ENCODE peak calls at places on chromosomes 4 and X, in four cellular contexts. S is H9, T is K562, H is cardiac muscle cell. P is an unnamed sample.

GRCh38 chrX:54496517-54496852 is 451 bp upstream of the FGD1 start:
- DNase-seq in S (no peak), H (no peak), T (no peak), P (no peak)

GRCh38 chr4:128711361-128711760 is 98.1 kb upstream of the JADE1 start:
- DNase-seq in S (no peak), H (no peak), T (no peak), P (no peak)

GRCh38 chr4:86831262-86832090 is 17.7 kb downstream of the SLC10A6 start:
- DNase-seq in T (no peak), S (no peak), H (no peak), P (peak)

GRCh38 chr4:40247350-40247749 is 50.5 kb downstream of the RHOH start:
- DNase-seq in S (no peak), T (no peak), H (no peak), P (no peak)

GRCh38 chrX:55057691-55058249 is 17.1 kb upstream of the PAGE2B start:
- DNase-seq in T (peak), S (no peak), H (peak), P (peak)

GRCh38 chrX:106726485-106727437 is at the start of gene RNF128:
- DNase-seq in T (no peak), H (peak), S (peak), P (peak)

GRCh38 chrX:16852617-16853179 is 17.5 kb downstream of the RBBP7 start:
- DNase-seq in H (no peak), T (no peak), S (no peak), P (no peak)

GRCh38 chr4:146222313-146222712 is 8.0 kb downstream of the REELD1 start:
- DNase-seq in H (peak), T (no peak), S (no peak), P (peak)

GRCh38 chrX:131607796-131608369 is 64.0 kb downstream of the OR13H1 start:
- DNase-seq in S (no peak), H (no peak), T (no peak), P (no peak)

GRCh38 chrX:68992998-68993397 is 164.2 kb downstream of the EFNB1 start:
- DNase-seq in T (no peak), S (peak), H (no peak), P (no peak)

GRCh38 chr4:1357356-1358248 is 10.6 kb downstream of the UVSSA start:
- DNase-seq in T (no peak), H (no peak), S (no peak), P (no peak)

GRCh38 chr4:7775396-7775795 is 164.3 kb downstream of the AFAP1 start:
- DNase-seq in T (no peak), S (no peak), H (no peak), P (no peak)

GRCh38 chrX:124098089-124098488 is 136.6 kb downstream of the STAG2 start:
- DNase-seq in T (no peak), H (peak), S (no peak), P (peak)

GRCh38 chrX:75132672-75133071 is 23.4 kb downstream of the ABCB7 start:
- DNase-seq in H (no peak), T (no peak), S (no peak), P (no peak)

GRCh38 chr4:109411964-109412363 is 21.7 kb upstream of the SEC24B start:
- DNase-seq in S (no peak), H (peak), T (no peak), P (no peak)

GRCh38 chr4:94389595-94390290 is 47.1 kb upstream of the HPGDS start:
- DNase-seq in T (no peak), S (no peak), H (no peak), P (no peak)

GRCh38 chr4:108029731-108030130 is 40.0 kb downstream of the HADH start:
- DNase-seq in T (no peak), S (no peak), H (no peak), P (no peak)

GRCh38 chrX:31929366-31929765 is 857.5 kb upstream of the FTHL17 start:
- DNase-seq in H (no peak), T (no peak), S (no peak), P (no peak)

GRCh38 chr4:5979981-5980380 is 38.2 kb downstream of the C4orf50 start:
- DNase-seq in H (peak), S (peak), T (no peak), P (peak)
- TF ChIP-seq CTCF in H (peak), S (peak), T (peak), P (no peak)

DNA sequence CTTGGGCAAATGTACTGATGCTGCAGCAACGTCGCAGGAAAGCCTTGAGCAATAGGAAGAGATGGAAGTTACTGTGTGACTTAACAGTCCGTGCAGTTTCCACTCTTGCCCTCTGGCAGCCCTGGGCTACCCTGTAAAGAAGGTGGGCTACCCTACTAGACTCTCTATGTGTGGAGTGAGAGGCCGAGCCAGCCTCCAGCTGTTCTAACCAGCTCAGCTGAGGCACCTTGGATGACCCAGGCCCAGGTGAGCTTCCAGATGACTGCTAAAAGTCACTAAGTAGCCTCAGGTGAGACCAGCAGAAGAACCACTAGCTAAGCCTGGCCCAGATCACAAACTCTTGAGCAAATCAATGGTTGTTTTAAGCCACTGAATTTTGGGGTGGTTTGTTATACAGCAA is 34.9 kb upstream of the PPP2R2C start:
- DNase-seq in H (no peak), S (no peak), T (no peak), P (no peak)
- TF ChIP-seq CTCF in H (no peak), S (no peak), T (no peak), P (no peak)

GRCh38 chrX:50905334-50905733 is 5.2 kb upstream of the BMP15 start:
- DNase-seq in H (no peak), S (no peak), T (peak), P (peak)
- TF ChIP-seq CTCF in H (peak), S (peak), T (peak), P (peak)

GRCh38 chrX:357035-357692 is 29.5 kb downstream of the PPP2R3B start:
- DNase-seq in H (no peak), S (no peak), T (no peak), P (no peak)

GRCh38 chrX:356385-357034 is 30.2 kb downstream of the PPP2R3B start:
- DNase-seq in S (no peak), H (no peak), T (no peak), P (no peak)

GRCh38 chrX:358651-359143 is 28.0 kb downstream of the PPP2R3B start:
- DNase-seq in T (no peak), S (no peak), H (no peak), P (no peak)

GRCh38 chrX:355329-356050 is 31.2 kb downstream of the PPP2R3B start:
- DNase-seq in T (no peak), S (no peak), H (no peak), P (no peak)

GRCh38 chrX:357693-358471 is 28.8 kb downstream of the PPP2R3B start:
- DNase-seq in S (no peak), T (no peak), H (no peak), P (no peak)
- TF ChIP-seq CTCF in S (no peak), T (no peak), H (no peak), P (no peak)

GRCh38 chr4:6709230-6710114 is at the start of gene MRFAP1L1:
- DNase-seq in S (peak), T (peak), H (peak), P (peak)
- TF ChIP-seq CTCF in S (peak), T (no peak), H (peak), P (no peak)

GRCh38 chr4:163048447-163048846 is 118.2 kb downstream of the NAF1 start:
- DNase-seq in S (peak), H (peak), T (peak), P (peak)
- TF ChIP-seq CTCF in S (peak), H (peak), T (peak), P (no peak)

GRCh38 chrX:8784162-8784561 is 17.0 kb downstream of the FAM9A start:
- DNase-seq in S (no peak), T (no peak), H (no peak), P (no peak)

GRCh38 chrX:8782595-8782994 is 18.6 kb downstream of the FAM9A start:
- DNase-seq in H (no peak), S (no peak), T (no peak), P (no peak)

GRCh38 chrX:8783100-8784098 is 17.8 kb downstream of the FAM9A start:
- DNase-seq in S (peak), H (no peak), T (peak), P (peak)
- TF ChIP-seq CTCF in S (peak), H (peak), T (peak), P (peak)